ENCODE peak calls at places on chromosome 20, in five cellular contexts. One of them, this sample, is unnamed.
A peak's percentile ranks its signal among the peaks of the same experiment; 100 is the strongest.

GRCh38 chr20:42043921-42044320 is 425.7 kb upstream of the CHD6 start:
- DNase-seq in sigmoid colon: no peak
- DNase-seq in hepatocyte: no peak
- DNase-seq in heart left ventricle: no peak
- DNase-seq in body of pancreas: no peak
- DNase-seq in this sample: no peak

GRCh38 chr20:51381557-51381956 is 161.0 kb downstream of the NFATC2 start:
- DNase-seq in sigmoid colon: peak; percentile 11
- DNase-seq in hepatocyte: no peak
- DNase-seq in heart left ventricle: no peak
- DNase-seq in body of pancreas: no peak
- DNase-seq in this sample: no peak

GRCh38 chr20:63097336-63097831 is 90.6 kb upstream of the BHLHE23 start:
- DNase-seq in hepatocyte: no peak
- DNase-seq in body of pancreas: no peak
- DNase-seq in heart left ventricle: no peak
- DNase-seq in sigmoid colon: peak; percentile 42
- DNase-seq in this sample: no peak

GRCh38 chr20:48471734-48472408 is 355.9 kb downstream of the PREX1 start:
- DNase-seq in heart left ventricle: no peak
- DNase-seq in body of pancreas: no peak
- DNase-seq in sigmoid colon: no peak
- DNase-seq in hepatocyte: no peak
- DNase-seq in this sample: no peak

GRCh38 chr20:63234693-63235398 is 859 bp upstream of the BIRC7 start:
- DNase-seq in heart left ventricle: no peak
- DNase-seq in sigmoid colon: no peak
- DNase-seq in hepatocyte: peak; percentile 74
- DNase-seq in body of pancreas: peak; percentile 56
- DNase-seq in this sample: peak; percentile 85

GRCh38 chr20:49207071-49207470 is 12.1 kb upstream of the DDX27 start:
- DNase-seq in heart left ventricle: no peak
- DNase-seq in body of pancreas: no peak
- DNase-seq in sigmoid colon: no peak
- DNase-seq in hepatocyte: no peak
- DNase-seq in this sample: peak; percentile 27

GRCh38 chr20:37745553-37745952 is 51.7 kb downstream of the CTNNBL1 start:
- DNase-seq in hepatocyte: no peak
- DNase-seq in sigmoid colon: no peak
- DNase-seq in heart left ventricle: no peak
- DNase-seq in body of pancreas: no peak
- DNase-seq in this sample: no peak

GRCh38 chr20:18255526-18255925 is 32.8 kb upstream of the ZNF133 start:
- DNase-seq in body of pancreas: no peak
- DNase-seq in heart left ventricle: no peak
- DNase-seq in sigmoid colon: no peak
- DNase-seq in hepatocyte: no peak
- DNase-seq in this sample: no peak

GRCh38 chr20:56343861-56344381 is 14.9 kb upstream of the FAM210B start:
- DNase-seq in heart left ventricle: no peak
- DNase-seq in sigmoid colon: no peak
- DNase-seq in body of pancreas: peak; percentile 69
- DNase-seq in hepatocyte: peak; percentile 75
- DNase-seq in this sample: peak; percentile 73

GRCh38 chr20:45251884-45252571 is 2.3 kb downstream of the SLPI start:
- DNase-seq in hepatocyte: no peak
- DNase-seq in body of pancreas: no peak
- DNase-seq in heart left ventricle: no peak
- DNase-seq in sigmoid colon: no peak
- DNase-seq in this sample: no peak

GRCh38 chr20:20369353-20370086 is 1.6 kb downstream of the INSM1 start:
- DNase-seq in heart left ventricle: no peak
- DNase-seq in hepatocyte: peak; percentile 17
- DNase-seq in body of pancreas: peak; percentile 58
- DNase-seq in sigmoid colon: no peak
- DNase-seq in this sample: peak; percentile 28

GRCh38 chr20:47360489-47361267 is 4.2 kb upstream of the ZMYND8 start:
- DNase-seq in heart left ventricle: peak; percentile 93
- DNase-seq in sigmoid colon: peak; percentile 96
- DNase-seq in hepatocyte: peak; percentile 85
- DNase-seq in body of pancreas: peak; percentile 83
- DNase-seq in this sample: peak; percentile 90

GRCh38 chr20:31906001-31906400 is 35.6 kb downstream of the TTLL9 start:
- DNase-seq in sigmoid colon: peak; percentile 32
- DNase-seq in hepatocyte: no peak
- DNase-seq in body of pancreas: no peak
- DNase-seq in heart left ventricle: no peak
- DNase-seq in this sample: no peak

GRCh38 chr20:54347216-54347833 is 128.1 kb upstream of the DOK5 start:
- DNase-seq in hepatocyte: no peak
- DNase-seq in heart left ventricle: no peak
- DNase-seq in sigmoid colon: no peak
- DNase-seq in body of pancreas: no peak
- DNase-seq in this sample: no peak

GRCh38 chr20:24836900-24837299 is 112.2 kb upstream of the CST7 start:
- DNase-seq in hepatocyte: no peak
- DNase-seq in body of pancreas: no peak
- DNase-seq in sigmoid colon: no peak
- DNase-seq in heart left ventricle: no peak
- DNase-seq in this sample: no peak

GRCh38 chr20:21312813-21313471 is 9.8 kb downstream of the XRN2 start:
- DNase-seq in hepatocyte: no peak
- DNase-seq in body of pancreas: no peak
- DNase-seq in heart left ventricle: no peak
- DNase-seq in sigmoid colon: no peak
- DNase-seq in this sample: no peak

GRCh38 chr20:24093666-24094065 is 105.1 kb upstream of the GGTLC1 start:
- DNase-seq in heart left ventricle: no peak
- DNase-seq in sigmoid colon: no peak
- DNase-seq in hepatocyte: no peak
- DNase-seq in body of pancreas: no peak
- DNase-seq in this sample: no peak

GRCh38 chr20:64115171-64115911 is 8.0 kb upstream of the NPBWR2 start:
- DNase-seq in body of pancreas: no peak
- DNase-seq in heart left ventricle: no peak
- DNase-seq in sigmoid colon: peak; percentile 45
- DNase-seq in hepatocyte: no peak
- DNase-seq in this sample: peak; percentile 2

GRCh38 chr20:15834857-15835256 is 738.4 kb downstream of the KIF16B start:
- DNase-seq in hepatocyte: no peak
- DNase-seq in heart left ventricle: no peak
- DNase-seq in sigmoid colon: no peak
- DNase-seq in body of pancreas: no peak
- DNase-seq in this sample: no peak

GRCh38 chr20:7123457-7123856 is 356.0 kb downstream of the BMP2 start:
- DNase-seq in sigmoid colon: no peak
- DNase-seq in body of pancreas: no peak
- DNase-seq in hepatocyte: no peak
- DNase-seq in heart left ventricle: no peak
- DNase-seq in this sample: no peak

GRCh38 chr20:4666001-4666470 is 55.7 kb upstream of the PRND start:
- DNase-seq in sigmoid colon: no peak
- DNase-seq in hepatocyte: no peak
- DNase-seq in heart left ventricle: no peak
- DNase-seq in body of pancreas: no peak
- DNase-seq in this sample: no peak

GRCh38 chr20:53208110-53208908 is 236.2 kb downstream of the TSHZ2 start:
- DNase-seq in hepatocyte: no peak
- DNase-seq in sigmoid colon: no peak
- DNase-seq in heart left ventricle: no peak
- DNase-seq in body of pancreas: no peak
- DNase-seq in this sample: no peak

GRCh38 chr20:24608926-24609667 is 139.7 kb downstream of the SYNDIG1 start:
- DNase-seq in sigmoid colon: no peak
- DNase-seq in heart left ventricle: no peak
- DNase-seq in body of pancreas: no peak
- DNase-seq in hepatocyte: no peak
- DNase-seq in this sample: no peak

GRCh38 chr20:15245896-15246295 is 908.5 kb upstream of the FLRT3 start:
- DNase-seq in hepatocyte: no peak
- DNase-seq in body of pancreas: no peak
- DNase-seq in heart left ventricle: no peak
- DNase-seq in sigmoid colon: no peak
- DNase-seq in this sample: no peak

GRCh38 chr20:35014537-35014936 is 58.9 kb downstream of the MYH7B start:
- DNase-seq in body of pancreas: no peak
- DNase-seq in sigmoid colon: no peak
- DNase-seq in hepatocyte: no peak
- DNase-seq in heart left ventricle: no peak
- DNase-seq in this sample: no peak

GRCh38 chr20:56414842-56415765 is 3.0 kb downstream of the CASS4 start:
- DNase-seq in sigmoid colon: no peak
- DNase-seq in hepatocyte: no peak
- DNase-seq in heart left ventricle: no peak
- DNase-seq in body of pancreas: no peak
- DNase-seq in this sample: no peak

GRCh38 chr20:44540834-44541233 is 19.0 kb upstream of the SERINC3 start:
- DNase-seq in hepatocyte: no peak
- DNase-seq in body of pancreas: no peak
- DNase-seq in sigmoid colon: no peak
- DNase-seq in heart left ventricle: no peak
- DNase-seq in this sample: no peak

GRCh38 chr20:24832518-24832917 is 116.6 kb upstream of the CST7 start:
- DNase-seq in body of pancreas: no peak
- DNase-seq in heart left ventricle: no peak
- DNase-seq in sigmoid colon: no peak
- DNase-seq in hepatocyte: no peak
- DNase-seq in this sample: no peak

GRCh38 chr20:5448449-5449118 is 131.8 kb upstream of the PROKR2 start:
- DNase-seq in body of pancreas: peak; percentile 69
- DNase-seq in hepatocyte: peak; percentile 71
- DNase-seq in sigmoid colon: no peak
- DNase-seq in heart left ventricle: no peak
- DNase-seq in this sample: peak; percentile 60

GRCh38 chr20:33387177-33387576 is 14.1 kb downstream of the CDK5RAP1 start:
- DNase-seq in heart left ventricle: peak; percentile 69
- DNase-seq in sigmoid colon: no peak
- DNase-seq in body of pancreas: no peak
- DNase-seq in hepatocyte: peak; percentile 55
- DNase-seq in this sample: no peak

GRCh38 chr20:37282558-37282957 is 6.9 kb upstream of the MANBAL start:
- DNase-seq in heart left ventricle: no peak
- DNase-seq in body of pancreas: no peak
- DNase-seq in hepatocyte: peak; percentile 71
- DNase-seq in sigmoid colon: peak; percentile 82
- DNase-seq in this sample: no peak

GRCh38 chr20:10861086-10861485 is 187.3 kb upstream of the JAG1 start:
- DNase-seq in heart left ventricle: no peak
- DNase-seq in hepatocyte: no peak
- DNase-seq in body of pancreas: no peak
- DNase-seq in sigmoid colon: no peak
- DNase-seq in this sample: no peak

GRCh38 chr20:24662756-24663399 is 193.4 kb downstream of the SYNDIG1 start:
- DNase-seq in heart left ventricle: no peak
- DNase-seq in sigmoid colon: no peak
- DNase-seq in hepatocyte: no peak
- DNase-seq in body of pancreas: no peak
- DNase-seq in this sample: no peak

GRCh38 chr20:36950432-36951197 is 893 bp downstream of the SAMHD1 start:
- DNase-seq in body of pancreas: peak; percentile 38
- DNase-seq in hepatocyte: peak; percentile 16
- DNase-seq in sigmoid colon: peak; percentile 63
- DNase-seq in heart left ventricle: no peak
- DNase-seq in this sample: peak; percentile 50

GRCh38 chr20:33650753-33651561 is 11.2 kb upstream of the C20orf144 start:
- DNase-seq in body of pancreas: no peak
- DNase-seq in hepatocyte: peak; percentile 21
- DNase-seq in heart left ventricle: no peak
- DNase-seq in sigmoid colon: peak; percentile 46
- DNase-seq in this sample: peak; percentile 88

GRCh38 chr20:43066061-43066575 is 123.6 kb downstream of the PTPRT start:
- DNase-seq in sigmoid colon: no peak
- DNase-seq in hepatocyte: no peak
- DNase-seq in heart left ventricle: no peak
- DNase-seq in body of pancreas: no peak
- DNase-seq in this sample: no peak

GRCh38 chr20:58113706-58114105 is 114.7 kb downstream of the ANKRD60 start:
- DNase-seq in hepatocyte: no peak
- DNase-seq in body of pancreas: no peak
- DNase-seq in sigmoid colon: no peak
- DNase-seq in heart left ventricle: no peak
- DNase-seq in this sample: no peak
- TF ChIP-seq CTCF in hepatocyte: no peak
- TF ChIP-seq CTCF in body of pancreas: no peak
- TF ChIP-seq CTCF in sigmoid colon: no peak
- TF ChIP-seq CTCF in heart left ventricle: no peak
- TF ChIP-seq CTCF in this sample: no peak

GRCh38 chr20:3242167-3242692 is 3.2 kb upstream of the SLC4A11 start:
- DNase-seq in sigmoid colon: no peak
- DNase-seq in hepatocyte: no peak
- DNase-seq in body of pancreas: no peak
- DNase-seq in heart left ventricle: no peak
- DNase-seq in this sample: no peak
- TF ChIP-seq CTCF in sigmoid colon: no peak
- TF ChIP-seq CTCF in hepatocyte: no peak
- TF ChIP-seq CTCF in body of pancreas: no peak
- TF ChIP-seq CTCF in heart left ventricle: no peak
- TF ChIP-seq CTCF in this sample: no peak

DNA sequence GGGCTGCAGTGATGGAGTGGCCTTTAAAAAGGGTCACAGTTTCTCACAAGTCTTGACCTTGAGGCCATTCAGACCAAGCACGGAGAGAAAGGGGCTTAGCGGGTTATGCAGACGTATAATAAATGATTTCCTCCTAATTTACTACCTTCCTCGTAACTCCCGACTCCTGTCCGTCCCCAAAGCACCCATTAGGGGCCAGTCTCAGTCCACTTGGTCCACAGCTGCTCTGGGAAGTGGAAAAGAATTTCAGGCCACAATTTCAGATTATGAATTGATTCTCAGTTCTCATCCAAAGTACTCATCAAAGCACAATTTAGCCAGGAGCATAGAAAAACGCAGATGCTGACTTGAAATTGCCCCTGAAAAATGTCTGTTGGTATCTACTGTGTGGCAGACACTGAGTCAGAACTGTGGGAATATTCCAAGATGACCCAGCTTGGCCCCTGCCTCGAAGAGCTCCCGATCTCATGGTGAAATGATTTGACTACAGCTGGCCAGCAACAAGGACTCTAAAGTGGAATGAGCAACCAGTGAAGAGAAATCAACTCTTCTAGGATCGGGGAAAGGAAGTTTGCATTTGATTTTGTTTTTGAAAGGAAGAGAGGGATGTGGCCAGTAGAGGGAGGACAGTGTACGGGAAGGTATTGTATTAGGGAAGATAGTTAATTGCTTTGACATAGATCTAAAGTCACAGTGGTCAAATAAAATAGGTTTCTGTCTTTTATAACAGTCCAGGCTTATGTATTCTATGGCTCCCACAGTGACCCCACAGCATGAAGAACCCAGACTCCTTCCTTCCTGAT is 15.2 kb upstream of the STK35 start:
- DNase-seq in sigmoid colon: no peak
- DNase-seq in hepatocyte: no peak
- DNase-seq in heart left ventricle: no peak
- DNase-seq in body of pancreas: no peak
- DNase-seq in this sample: no peak
- TF ChIP-seq CTCF in sigmoid colon: peak; percentile 2
- TF ChIP-seq CTCF in hepatocyte: no peak
- TF ChIP-seq CTCF in heart left ventricle: peak; percentile 24
- TF ChIP-seq CTCF in body of pancreas: no peak
- TF ChIP-seq CTCF in this sample: no peak

GRCh38 chr20:57878803-57879424 is 169.1 kb upstream of the PMEPA1 start:
- DNase-seq in body of pancreas: no peak
- DNase-seq in heart left ventricle: no peak
- DNase-seq in hepatocyte: no peak
- DNase-seq in sigmoid colon: peak; percentile 33
- DNase-seq in this sample: no peak
- TF ChIP-seq CTCF in body of pancreas: no peak
- TF ChIP-seq CTCF in heart left ventricle: no peak
- TF ChIP-seq CTCF in hepatocyte: no peak
- TF ChIP-seq CTCF in sigmoid colon: no peak
- TF ChIP-seq CTCF in this sample: no peak

This sample was measured in Calu3.